ENCODE peak calls at places on chromosome X, in seven cellular contexts. J is heart left ventricle, C is mammary epithelial cell, T is breast epithelium, Z is Peyer's patch, R is colonic mucosa, G is OCI-LY7. V is an unnamed sample.

GRCh38 chrX:38816158-38816557 is 14.9 kb downstream of the MID1IP1 start:
- DNase-seq in Z (peak; percentile 47), J (no peak), T (no peak), C (no peak), R (no peak), G (no peak), V (no peak)

GRCh38 chrX:131675596-131676194 is 131.8 kb downstream of the OR13H1 start:
- DNase-seq in T (no peak), J (no peak), C (peak; percentile 16), Z (no peak), R (no peak), G (peak; percentile 2), V (no peak)

GRCh38 chrX:64394874-64395567 is at the start of gene MTMR8:
- DNase-seq in C (peak; percentile 62), T (peak; percentile 59), G (peak; percentile 85), R (peak; percentile 82), Z (peak; percentile 89), J (peak; percentile 75), V (peak; percentile 69)

GRCh38 chrX:134566506-134566905 is 91.8 kb downstream of the PLAC1 start:
- DNase-seq in T (no peak), G (no peak), J (no peak), Z (no peak), C (no peak), R (no peak), V (no peak)

GRCh38 chrX:115373308-115373707 is 83.8 kb downstream of the LUZP4 start:
- DNase-seq in Z (no peak), R (no peak), T (no peak), C (no peak), G (no peak), J (no peak), V (no peak)

GRCh38 chrX:38379088-38379487 is 26.7 kb downstream of the OTC start:
- DNase-seq in C (no peak), R (no peak), J (no peak), T (no peak), G (no peak), Z (no peak), V (no peak)

GRCh38 chrX:70087857-70088256 is 25.6 kb downstream of the OTUD6A start:
- DNase-seq in Z (no peak), J (no peak), G (no peak), C (no peak), R (no peak), T (no peak), V (no peak)

GRCh38 chrX:119045884-119046283 is 26.9 kb upstream of the CT47C1 start:
- DNase-seq in J (no peak), C (peak; percentile 14), T (no peak), R (no peak), G (no peak), Z (no peak), V (no peak)

GRCh38 chrX:149540621-149541520 is at the start of gene EOLA1:
- DNase-seq in J (peak; percentile 91), R (peak; percentile 89), T (peak; percentile 86), G (peak; percentile 96), Z (peak; percentile 97), C (peak; percentile 92), V (peak; percentile 89)

GRCh38 chrX:10083809-10084208 is 73.0 kb upstream of the CLCN4 start:
- DNase-seq in J (no peak), C (no peak), R (no peak), G (no peak), Z (no peak), T (no peak), V (no peak)

GRCh38 chrX:53383376-53384087 is 38.9 kb downstream of the SMC1A start:
- DNase-seq in R (no peak), C (no peak), T (no peak), G (no peak), J (no peak), Z (no peak), V (no peak)
- H3K36me3 ChIP-seq in R (no peaks in the 10 kb centered on the region), C (peaks cover 33% of the 10 kb centered on the region), T (peaks cover 14% of the 10 kb centered on the region), G (peaks cover 85% of the 10 kb centered on the region), J (peaks cover 55% of the 10 kb centered on the region), Z (peaks cover 36% of the 10 kb centered on the region), V (peaks cover 38% of the 10 kb centered on the region)

GRCh38 chrX:109685656-109686078 is 47.4 kb downstream of the ACSL4 start:
- DNase-seq in C (no peak), T (no peak), J (no peak), R (no peak), G (no peak), Z (no peak), V (peak; percentile 33)

GRCh38 chrX:109681475-109682081 is 51.5 kb downstream of the ACSL4 start:
- DNase-seq in R (no peak), Z (no peak), C (no peak), T (no peak), J (no peak), G (no peak), V (no peak)

GRCh38 chrX:109684136-109684535 is 48.9 kb downstream of the ACSL4 start:
- DNase-seq in T (no peak), G (no peak), J (no peak), R (no peak), C (peak; percentile 9), Z (no peak), V (no peak)

DNA sequence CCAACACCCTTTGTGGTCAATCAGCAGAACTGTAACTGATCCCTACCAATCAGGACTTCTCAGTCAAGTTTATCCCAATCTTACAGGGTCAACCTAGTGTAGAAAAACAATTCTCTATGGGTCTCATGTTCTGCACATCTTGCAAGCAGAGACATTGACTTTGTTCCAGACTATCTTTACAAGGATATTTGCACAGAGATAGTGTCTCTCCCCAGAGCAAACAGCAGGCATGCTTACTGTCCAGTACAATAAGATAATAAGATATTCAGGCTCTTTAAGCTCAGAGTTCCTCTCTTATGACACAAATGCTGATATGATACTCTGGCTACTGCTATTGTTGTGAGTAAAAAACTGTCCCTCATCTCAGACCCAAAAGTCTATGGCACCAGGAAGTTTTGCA is 53.2 kb downstream of the ACSL4 start:
- DNase-seq in C (no peak), T (no peak), Z (no peak), G (no peak), J (no peak), R (no peak), V (no peak)
- H3K36me3 ChIP-seq in C (peaks cover 10% of the 10 kb centered on the region), T (no peaks in the 10 kb centered on the region), Z (peaks cover 4% of the 10 kb centered on the region), G (peaks cover 62% of the 10 kb centered on the region), J (peaks cover 7% of the 10 kb centered on the region), R (no peaks in the 10 kb centered on the region), V (no peaks in the 10 kb centered on the region)

GRCh38 chrX:153958605-153959004 is 13.0 kb downstream of the HCFC1 start:
- DNase-seq in R (no peak), C (no peak), Z (no peak), T (no peak), G (no peak), J (no peak), V (no peak)
- H3K36me3 ChIP-seq in R (peaks cover 21% of the 10 kb centered on the region), C (peaks cover 13% of the 10 kb centered on the region), Z (peaks cover 90% of the 10 kb centered on the region), T (no peaks in the 10 kb centered on the region), G (peaks cover 99% of the 10 kb centered on the region), J (peaks cover 98% of the 10 kb centered on the region), V (peaks cover 44% of the 10 kb centered on the region)

DNA sequence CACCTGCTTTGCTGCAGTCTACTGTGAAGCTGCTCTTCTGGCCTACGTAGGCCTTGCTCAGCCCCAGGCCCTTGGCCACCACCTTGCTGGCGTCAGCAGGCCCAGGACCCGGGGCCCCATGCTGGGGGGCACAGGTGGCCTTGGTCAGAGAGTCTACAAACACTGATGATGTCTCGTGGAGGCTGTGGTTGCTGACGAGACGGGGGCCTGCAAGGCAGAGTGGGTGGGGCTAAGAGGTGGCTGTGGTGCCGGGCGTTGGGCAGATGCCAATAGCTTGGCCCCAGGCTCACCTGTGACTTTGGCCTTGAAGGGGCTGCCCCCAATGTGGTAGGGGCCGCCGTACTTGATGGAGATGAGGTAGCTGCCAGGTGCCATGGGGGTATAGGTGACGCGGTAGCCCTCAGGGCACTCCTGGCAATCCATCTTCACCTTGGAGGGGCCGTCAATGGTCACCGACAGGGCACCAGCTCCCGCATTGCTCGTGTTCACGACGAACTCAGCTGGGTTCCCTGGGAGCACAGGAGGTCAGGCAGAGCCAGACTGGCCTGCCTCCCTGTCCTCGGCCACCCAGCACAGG is 25.0 kb downstream of the FLNA start:
- DNase-seq in J (no peak), G (no peak), R (no peak), C (no peak), Z (no peak), T (no peak), V (peak; percentile 14)
- H3K36me3 ChIP-seq in J (peaks cover 60% of the 10 kb centered on the region), G (peaks cover 36% of the 10 kb centered on the region), R (no peaks in the 10 kb centered on the region), C (peaks cover 13% of the 10 kb centered on the region), Z (peaks cover 40% of the 10 kb centered on the region), T (no peaks in the 10 kb centered on the region), V (peaks cover 16% of the 10 kb centered on the region)

DNA sequence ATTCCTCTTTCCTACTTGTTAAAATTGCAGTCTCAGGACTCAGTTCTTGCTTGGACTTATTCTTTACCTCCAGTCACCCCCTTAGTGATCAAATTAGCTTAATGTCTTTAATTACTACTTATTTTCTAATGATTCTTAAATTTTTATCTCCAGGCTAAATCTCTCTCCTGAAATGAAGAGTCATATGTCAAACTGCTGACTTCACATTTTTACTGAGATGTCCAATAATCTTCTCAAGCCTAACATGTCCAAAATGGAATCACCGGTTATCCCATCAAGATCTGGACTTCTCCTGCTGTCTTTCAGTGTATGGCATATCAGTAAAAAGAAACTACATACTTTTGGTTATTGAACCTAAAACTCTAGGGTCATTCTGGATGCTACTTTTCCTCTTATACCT is 332.3 kb upstream of the HTR2C start:
- DNase-seq in Z (no peak), G (no peak), R (no peak), T (no peak), C (no peak), J (no peak), V (no peak)
- H3K36me3 ChIP-seq in Z (no peaks in the 10 kb centered on the region), G (no peaks in the 10 kb centered on the region), R (no peaks in the 10 kb centered on the region), T (no peaks in the 10 kb centered on the region), C (no peaks in the 10 kb centered on the region), J (no peaks in the 10 kb centered on the region), V (no peaks in the 10 kb centered on the region)

DNA sequence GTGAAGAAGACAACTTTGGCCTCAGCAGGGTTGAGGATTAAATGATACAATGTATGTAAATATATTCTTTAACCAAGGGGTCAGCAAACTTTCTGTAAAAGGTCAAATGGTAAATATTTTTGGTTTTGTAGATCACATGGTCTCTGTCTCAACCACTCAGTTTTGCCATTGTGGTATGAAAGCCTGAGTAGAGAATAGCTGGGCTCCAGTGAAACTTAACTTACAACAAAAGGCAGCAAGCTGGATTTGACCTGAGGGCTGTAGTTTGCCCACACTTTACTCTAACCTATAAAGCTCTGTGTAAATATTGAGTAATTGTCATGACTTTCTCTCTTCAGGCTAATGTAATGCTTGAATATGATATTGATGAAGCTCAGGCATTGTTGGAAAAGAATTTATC is 19.6 kb downstream of the VBP1 start:
- DNase-seq in C (peak; percentile 4), R (no peak), Z (no peak), T (no peak), J (no peak), G (no peak), V (no peak)
- H3K36me3 ChIP-seq in C (no peaks in the 10 kb centered on the region), R (no peaks in the 10 kb centered on the region), Z (peaks cover 25% of the 10 kb centered on the region), T (peaks cover 1% of the 10 kb centered on the region), J (peaks cover 19% of the 10 kb centered on the region), G (peaks cover 84% of the 10 kb centered on the region), V (peaks cover 3% of the 10 kb centered on the region)